ENCODE peak calls at places on chromosome 7, in nine cellular contexts. O is H1, F is upper lobe of left lung, H is suprapubic skin, Z is stomach, V is K562, X is GM12878, P is SK-N-SH, L is HepG2. W is an unnamed sample.

GRCh38 chr7:12685550-12685949 is 1.9 kb upstream of the ARL4A start:
- DNase-seq in O (peak; percentile 29), Z (no peak), P (peak; percentile 27), X (no peak), V (no peak), F (no peak), H (no peak), L (no peak), W (no peak)

GRCh38 chr7:85424298-85424697 is 237.4 kb upstream of the SEMA3D start:
- DNase-seq in V (no peak), Z (no peak), O (no peak), X (no peak), F (peak; percentile 19), P (no peak), L (no peak), H (no peak), W (no peak)

GRCh38 chr7:118949031-118949430 is 724.5 kb downstream of the ANKRD7 start:
- DNase-seq in P (no peak), X (no peak), L (no peak), Z (no peak), F (no peak), H (no peak), V (no peak), O (no peak), W (no peak)

GRCh38 chr7:136900005-136900404 is 31.6 kb downstream of the CHRM2 start:
- DNase-seq in F (no peak), H (no peak), P (no peak), O (no peak), Z (no peak), X (no peak), V (no peak), L (no peak), W (no peak)

GRCh38 chr7:50684011-50684701 is 98.5 kb downstream of the GRB10 start:
- DNase-seq in F (no peak), P (no peak), O (no peak), H (no peak), Z (no peak), X (no peak), V (no peak), L (no peak), W (no peak)

GRCh38 chr7:66929170-66929569 is 8.1 kb downstream of the TMEM248 start:
- DNase-seq in L (no peak), X (no peak), F (no peak), H (no peak), O (no peak), Z (no peak), P (no peak), V (no peak), W (no peak)

GRCh38 chr7:102431617-102432298 is 1.6 kb upstream of the ORAI2 start:
- DNase-seq in X (no peak), L (peak; percentile 29), Z (no peak), F (no peak), H (no peak), P (no peak), V (no peak), O (no peak), W (peak; percentile 66)

GRCh38 chr7:136184719-136185118 is 207.6 kb upstream of the MTPN start:
- DNase-seq in F (no peak), Z (no peak), X (no peak), L (no peak), P (no peak), H (no peak), O (no peak), V (no peak), W (no peak)

GRCh38 chr7:51256244-51256781 is 60.3 kb downstream of the COBL start:
- DNase-seq in F (no peak), V (no peak), Z (no peak), H (no peak), P (no peak), X (no peak), L (no peak), O (no peak), W (peak; percentile 41)

GRCh38 chr7:102215706-102216105 is 71.0 kb upstream of the SH2B2 start:
- DNase-seq in L (no peak), H (no peak), Z (no peak), P (peak; percentile 62), X (no peak), O (no peak), F (no peak), V (no peak), W (no peak)

GRCh38 chr7:31101544-31101943 is 49.4 kb downstream of the ADCYAP1R1 start:
- DNase-seq in F (no peak), X (no peak), Z (no peak), V (no peak), H (no peak), L (no peak), P (peak; percentile 41), O (no peak), W (no peak)

GRCh38 chr7:31102973-31103850 is 51.1 kb downstream of the ADCYAP1R1 start:
- DNase-seq in H (peak; percentile 37), V (no peak), L (no peak), Z (peak; percentile 25), P (no peak), O (no peak), X (no peak), F (no peak), W (no peak)

GRCh38 chr7:31100870-31101269 is 48.8 kb downstream of the ADCYAP1R1 start:
- DNase-seq in V (no peak), O (no peak), Z (peak; percentile 5), P (peak; percentile 8), F (no peak), L (no peak), X (no peak), H (no peak), W (no peak)

GRCh38 chr7:31100445-31100844 is 48.3 kb downstream of the ADCYAP1R1 start:
- DNase-seq in L (no peak), Z (no peak), F (no peak), X (no peak), P (peak; percentile 3), O (no peak), V (no peak), H (no peak), W (no peak)

GRCh38 chr7:31102151-31102972 is 50.3 kb downstream of the ADCYAP1R1 start:
- DNase-seq in V (no peak), X (no peak), P (peak; percentile 40), H (peak; percentile 30), Z (peak; percentile 19), L (no peak), O (no peak), F (peak; percentile 48), W (no peak)
- TF ChIP-seq EP300 in V (no peak), X (no peak), P (no peak), H (no peak), Z (no peak), L (no peak), O (no peak), F (no peak), W (no peak)

DNA sequence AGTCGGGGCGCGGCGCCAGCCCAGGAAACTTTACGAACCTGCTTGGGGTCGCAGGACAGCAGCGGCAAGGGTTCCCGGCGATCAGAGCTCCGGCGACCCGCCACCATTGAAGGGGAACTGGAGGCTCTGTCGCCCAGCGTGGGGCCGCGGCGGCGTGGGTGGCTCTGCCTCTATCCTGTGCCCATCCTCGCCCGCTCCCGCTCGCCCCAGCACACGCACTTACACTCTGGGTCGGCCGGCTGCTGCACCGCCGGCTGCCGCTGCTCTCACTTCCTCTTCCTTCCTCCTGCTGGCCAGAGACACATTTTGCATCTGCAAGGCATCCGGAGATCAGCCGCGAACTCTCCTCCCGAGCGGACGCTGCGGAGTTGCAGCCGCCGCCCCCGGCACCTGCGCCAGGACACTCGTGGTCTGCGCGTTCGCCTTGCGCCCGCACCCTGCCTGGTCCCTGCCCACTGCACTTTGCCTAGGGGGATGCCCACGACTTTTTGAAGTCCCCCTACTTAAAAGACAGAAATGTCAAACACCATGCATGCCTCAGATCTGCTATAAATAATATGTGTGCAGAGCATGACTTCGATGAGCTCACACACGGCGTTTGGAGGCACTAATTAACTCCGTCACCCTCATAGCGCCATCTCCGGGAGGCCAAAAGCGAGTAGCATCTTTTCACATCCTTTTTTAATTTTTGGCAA is at the start of gene ELMO1:
- DNase-seq in Z (peak; percentile 63), P (peak; percentile 94), V (peak; percentile 23), L (peak; percentile 34), F (peak; percentile 94), H (peak; percentile 87), X (peak; percentile 42), O (peak; percentile 70), W (peak; percentile 84)
- TF ChIP-seq POLR2AphosphoS5 in Z (peak; percentile 3), P (no peak), V (no peak), L (no peak), F (peak; percentile 76), H (peak; percentile 15), X (peak; percentile 33), O (peak; percentile 65), W (peak; percentile 84)

DNA sequence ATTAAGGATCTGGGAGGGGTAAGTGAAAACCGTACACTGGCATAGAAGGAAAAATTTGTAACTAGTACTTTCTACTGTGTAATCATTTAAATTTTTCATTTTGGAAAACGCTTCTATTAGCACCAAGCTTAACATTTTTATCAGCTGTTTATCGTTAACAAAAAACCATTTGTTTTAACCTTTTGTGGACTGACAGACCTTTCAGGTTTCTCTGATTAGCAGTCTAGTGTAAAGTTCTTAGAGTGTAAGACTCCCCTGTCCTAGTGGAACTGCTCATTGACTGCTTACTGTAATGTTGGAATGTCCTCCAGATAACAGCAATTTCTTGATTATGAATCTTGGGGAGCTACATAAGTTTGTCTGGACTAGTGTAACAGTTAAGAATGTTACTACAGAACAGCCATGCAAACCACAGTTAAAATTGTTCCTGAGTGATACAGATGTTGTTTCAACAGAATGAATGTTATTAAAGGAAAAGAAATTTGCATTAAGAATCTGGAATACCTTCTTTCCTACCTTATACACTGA is 2.0 kb downstream of the DBF4 start:
- DNase-seq in P (no peak), V (no peak), F (no peak), Z (no peak), H (no peak), L (no peak), X (no peak), O (no peak), W (no peak)
- H3K36me3 ChIP-seq in P (peaks cover 25% of the 10 kb centered on the region), V (peaks cover 54% of the 10 kb centered on the region), F (no peaks in the 10 kb centered on the region), Z (no peaks in the 10 kb centered on the region), H (no peaks in the 10 kb centered on the region), L (peaks cover 2% of the 10 kb centered on the region), X (no peaks in the 10 kb centered on the region), O (no peaks in the 10 kb centered on the region), W (no peaks in the 10 kb centered on the region)

GRCh38 chr7:46174192-46174572 is 253.1 kb upstream of the IGFBP3 start:
- DNase-seq in V (no peak), O (no peak), F (no peak), L (no peak), Z (no peak), P (no peak), X (no peak), H (no peak), W (no peak)

GRCh38 chr7:46173526-46174191 is 252.6 kb upstream of the IGFBP3 start:
- DNase-seq in L (no peak), O (no peak), Z (peak; percentile 65), V (no peak), X (no peak), H (no peak), F (no peak), P (no peak), W (no peak)

GRCh38 chr7:46175221-46175620 is 254.1 kb upstream of the IGFBP3 start:
- DNase-seq in V (no peak), X (no peak), L (no peak), O (no peak), F (no peak), P (no peak), H (no peak), Z (no peak), W (no peak)

GRCh38 chr7:46179211-46179610 is 258.1 kb upstream of the IGFBP3 start:
- DNase-seq in F (no peak), O (no peak), L (no peak), Z (no peak), X (no peak), H (no peak), V (no peak), P (no peak), W (no peak)

GRCh38 chr7:46178685-46179084 is 257.6 kb upstream of the IGFBP3 start:
- DNase-seq in F (no peak), L (no peak), X (no peak), H (no peak), O (peak; percentile 19), Z (no peak), P (no peak), V (no peak), W (no peak)
- TF ChIP-seq EP300 in F (no peak), L (no peak), X (no peak), H (no peak), O (no peak), Z (no peak), P (no peak), V (no peak), W (no peak)